ENCODE peak calls at places on chromosomes 3 and 15, in five cellular contexts. W is endodermal cell, T is heart left ventricle, J is OCI-LY7, B is A549. E is an unnamed sample.

GRCh38 chr3:190101320-190102117 is 19.2 kb downstream of the P3H2 start:
- DNase-seq in T (peak; percentile 29), B (no peak), W (no peak), J (no peak), E (no peak)

GRCh38 chr3:37130448-37130847 is 43.9 kb downstream of the LRRFIP2 start:
- DNase-seq in J (no peak), W (no peak), B (no peak), T (no peak), E (no peak)

GRCh38 chr15:27956285-27956684 is 142.8 kb downstream of the OCA2 start:
- DNase-seq in T (no peak), J (no peak), W (no peak), B (no peak), E (peak; percentile 87)

GRCh38 chr3:124878561-124879394 is 8.4 kb downstream of the ITGB5 start:
- DNase-seq in J (no peak), T (peak; percentile 34), W (peak; percentile 39), B (peak; percentile 98), E (peak; percentile 79)

GRCh38 chr3:194351080-194351672 is at the start of gene CPN2:
- DNase-seq in J (no peak), W (no peak), T (no peak), B (no peak), E (peak; percentile 39)

GRCh38 chr15:98786706-98787105 is 138.4 kb downstream of the IGF1R start:
- DNase-seq in J (no peak), T (no peak), W (no peak), B (no peak), E (no peak)

GRCh38 chr3:134685881-134686802 is 35.3 kb upstream of the KY start:
- DNase-seq in J (no peak), T (no peak), W (no peak), B (no peak), E (no peak)

GRCh38 chr3:162096874-162097273 is 600.3 kb downstream of the OTOL1 start:
- DNase-seq in T (no peak), W (no peak), J (no peak), B (no peak), E (no peak)

GRCh38 chr3:196996454-196997265 is 28.0 kb upstream of the PIGZ start:
- DNase-seq in B (no peak), J (no peak), T (no peak), W (peak; percentile 26), E (peak; percentile 56)

GRCh38 chr3:122660575-122660974 is 20.1 kb upstream of the PARP14 start:
- DNase-seq in J (peak; percentile 9), B (peak; percentile 16), T (no peak), W (peak; percentile 84), E (no peak)

GRCh38 chr3:125375950-125376679 is 990 bp upstream of the ZNF148 start:
- DNase-seq in W (no peak), B (peak; percentile 45), T (no peak), J (no peak), E (no peak)

GRCh38 chr15:43132830-43133428 is 457 bp upstream of the TMEM62 start:
- DNase-seq in W (peak; percentile 54), J (no peak), B (no peak), T (no peak), E (no peak)

GRCh38 chr15:63597033-63597790 is at the start of gene FBXL22:
- DNase-seq in T (peak; percentile 82), B (no peak), J (no peak), W (peak; percentile 58), E (no peak)

GRCh38 chr15:80173022-80173759 is 20.4 kb downstream of the FAH start:
- DNase-seq in T (peak; percentile 48), B (peak; percentile 79), W (peak; percentile 94), J (peak; percentile 79), E (no peak)

GRCh38 chr3:67804545-67804944 is 150.1 kb upstream of the SUCLG2 start:
- DNase-seq in W (no peak), J (no peak), T (no peak), B (no peak), E (no peak)

GRCh38 chr15:32802296-32802936 is 84.6 kb downstream of the GREM1 start:
- DNase-seq in W (no peak), B (no peak), J (no peak), T (no peak), E (no peak)

GRCh38 chr15:45106002-45106790 is 7.8 kb downstream of the DUOX2 start:
- DNase-seq in T (no peak), B (no peak), J (no peak), W (no peak), E (peak; percentile 60)

GRCh38 chr15:65804252-65804931 is 12.3 kb upstream of the DENND4A start:
- DNase-seq in W (no peak), B (no peak), T (no peak), J (no peak), E (no peak)

GRCh38 chr3:196544491-196544992 is 23.8 kb downstream of the WDR53 start:
- DNase-seq in T (no peak), J (no peak), W (no peak), B (no peak), E (no peak)

GRCh38 chr3:73525591-73525990 is 99.2 kb downstream of the PDZRN3 start:
- DNase-seq in W (no peak), J (no peak), T (no peak), B (no peak), E (no peak)

GRCh38 chr3:73521936-73522335 is 102.8 kb downstream of the PDZRN3 start:
- DNase-seq in J (no peak), W (no peak), T (no peak), B (no peak), E (no peak)

GRCh38 chr3:73523661-73524060 is 101.1 kb downstream of the PDZRN3 start:
- DNase-seq in W (no peak), J (no peak), B (no peak), T (no peak), E (no peak)

GRCh38 chr3:73516656-73517055 is 108.1 kb downstream of the PDZRN3 start:
- DNase-seq in J (no peak), W (no peak), T (peak; percentile 72), B (no peak), E (no peak)

DNA sequence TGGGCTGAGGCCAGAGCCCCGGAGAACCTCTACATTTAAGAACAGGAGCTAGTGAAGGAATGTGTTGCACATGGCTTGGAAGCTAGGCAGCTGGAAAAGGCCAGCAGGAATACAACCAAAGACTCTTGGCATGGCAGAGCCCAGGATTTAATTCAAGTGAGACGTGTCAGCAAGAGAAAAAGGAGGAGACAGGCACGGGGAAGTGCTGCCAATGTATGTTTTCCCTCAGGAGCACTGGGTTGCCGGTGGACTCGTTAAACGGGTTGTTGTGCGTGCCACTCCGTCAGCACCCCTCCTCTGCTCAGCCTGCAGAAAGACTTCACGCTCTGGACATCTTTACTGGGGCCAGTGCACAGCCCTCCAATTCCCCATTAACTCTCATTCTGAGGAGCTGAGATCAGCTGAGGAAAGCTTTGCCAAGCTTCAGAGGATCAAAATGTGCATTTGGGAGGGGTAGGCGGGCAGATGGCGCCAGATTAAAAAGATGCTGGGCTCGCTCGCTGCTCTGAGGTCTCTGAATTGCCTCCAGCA is 103.7 kb downstream of the PDZRN3 start:
- DNase-seq in T (peak; percentile 50), W (no peak), B (no peak), J (no peak), E (no peak)
- H3K4me3 ChIP-seq in T (no peak overlapping the region), W (no peak overlapping the region), B (no peak overlapping the region), J (no peak overlapping the region), E (no peak overlapping the region)

GRCh38 chr3:117603097-117603496 is 893.5 kb downstream of the TUSC7 start:
- DNase-seq in B (no peak), W (no peak), J (peak; percentile 52), T (no peak), E (no peak)
- H3K4me3 ChIP-seq in B (no peak overlapping the region), W (no peak overlapping the region), J (no peak overlapping the region), T (no peak overlapping the region), E (no peak overlapping the region)

GRCh38 chr15:90873488-90873997 is 5.2 kb downstream of the FURIN start:
- DNase-seq in W (no peak), T (no peak), B (no peak), J (no peak), E (no peak)
- H3K4me3 ChIP-seq in W (peak overlapping the region; percentile 84), T (no peak overlapping the region), B (peak overlapping the region; percentile 77), J (no peak overlapping the region), E (no peak overlapping the region)

GRCh38 chr3:151384741-151385174 is at the start of gene P2RY12:
- DNase-seq in B (no peak), W (no peak), T (no peak), J (peak; percentile 35), E (no peak)
- H3K4me3 ChIP-seq in B (no peak within 1 kb of the TSS), W (no peak within 1 kb of the TSS), T (peak within 1 kb of the TSS; percentile 44), J (peak within 1 kb of the TSS; percentile 50), E (no peak within 1 kb of the TSS)